ENCODE peak calls at places on chromosomes 2 and 18, in four cellular contexts. O is ovary, U is body of pancreas, J is breast epithelium. W is an unnamed sample.

GRCh38 chr2:58064136-58064535 is 17.5 kb downstream of the VRK2 start:
- DNase-seq in U (no peak), J (no peak), O (no peak), W (no peak)

GRCh38 chr18:70578480-70578879 is 289.6 kb downstream of the SOCS6 start:
- DNase-seq in U (no peak), J (no peak), O (no peak), W (no peak)

GRCh38 chr2:144208924-144209323 is 311.0 kb downstream of the ZEB2 start:
- DNase-seq in U (no peak), J (no peak), O (no peak), W (no peak)

GRCh38 chr2:177397501-177398289 is 5.1 kb downstream of the AGPS start:
- DNase-seq in O (no peak), J (no peak), U (peak), W (no peak)

GRCh38 chr2:10532631-10533101 is 84.5 kb upstream of the ODC1 start:
- DNase-seq in U (no peak), O (no peak), J (no peak), W (no peak)

GRCh38 chr2:6927186-6927585 is 10.0 kb downstream of the RNF144A start:
- DNase-seq in J (no peak), O (no peak), U (peak), W (peak)

GRCh38 chr2:199903111-199903510 is 8.0 kb upstream of the C2orf69 start:
- DNase-seq in U (no peak), J (no peak), O (no peak), W (no peak)

GRCh38 chr2:109516445-109517117 is 97.2 kb downstream of the SEPTIN10 start:
- DNase-seq in U (peak), O (no peak), J (no peak), W (peak)

GRCh38 chr2:138445227-138445626 is 56.3 kb upstream of the SPOPL start:
- DNase-seq in U (no peak), J (no peak), O (no peak), W (no peak)

GRCh38 chr2:227106845-227107759 is 56.9 kb downstream of the COL4A4 start:
- DNase-seq in J (no peak), O (no peak), U (peak), W (peak)

GRCh38 chr18:8121942-8122480 is 487.2 kb upstream of the RAB12 start:
- DNase-seq in O (no peak), J (no peak), U (no peak), W (no peak)

GRCh38 chr18:45413180-45413836 is 202.0 kb upstream of the SLC14A2 start:
- DNase-seq in O (no peak), J (no peak), U (no peak), W (no peak)

GRCh38 chr2:44833123-44834069 is 108.1 kb upstream of the SIX3 start:
- DNase-seq in J (no peak), O (no peak), U (no peak), W (peak)

GRCh38 chr18:69220529-69220928 is 180.2 kb upstream of the DOK6 start:
- DNase-seq in J (no peak), O (no peak), U (no peak), W (no peak)

GRCh38 chr2:44674473-44675299 is 266.8 kb upstream of the SIX3 start:
- DNase-seq in J (no peak), O (no peak), U (no peak), W (no peak)

GRCh38 chr18:5515007-5515744 is 28.6 kb downstream of the EPB41L3 start:
- DNase-seq in J (no peak), O (no peak), U (no peak), W (no peak)

GRCh38 chr2:135072125-135072997 is 20.3 kb downstream of the RAB3GAP1 start:
- DNase-seq in O (no peak), U (no peak), J (no peak), W (no peak)

GRCh38 chr2:241108271-241109209 is 6.5 kb upstream of the MTERF4 start:
- DNase-seq in O (no peak), U (no peak), J (no peak), W (peak)

GRCh38 chr2:197137826-197138480 is 172.6 kb downstream of the ANKRD44 start:
- DNase-seq in O (no peak), J (no peak), U (no peak), W (no peak)

GRCh38 chr2:239402666-239403065 is 1.8 kb upstream of the HDAC4 start:
- DNase-seq in J (no peak), U (no peak), O (no peak), W (no peak)

GRCh38 chr2:170815746-170816498 is 765 bp upstream of the GAD1 start:
- DNase-seq in U (peak), O (peak), J (no peak), W (peak)

GRCh38 chr2:145185696-145186095 is 665.8 kb upstream of the ZEB2 start:
- DNase-seq in U (no peak), O (no peak), J (no peak), W (no peak)

GRCh38 chr2:200408428-200409311 is 101.2 kb downstream of the KCTD18 start:
- DNase-seq in U (no peak), O (no peak), J (no peak), W (no peak)

GRCh38 chr2:150672311-150672710 is 184.8 kb upstream of the RND3 start:
- DNase-seq in O (no peak), J (no peak), U (no peak), W (no peak)

GRCh38 chr2:224121406-224122067 is 82.5 kb upstream of the SERPINE2 start:
- DNase-seq in O (no peak), U (no peak), J (no peak), W (no peak)

GRCh38 chr2:52919668-52920067 is 847.9 kb upstream of the CHAC2 start:
- DNase-seq in U (peak), J (no peak), O (no peak), W (no peak)

GRCh38 chr2:209771474-209772292 is at the start of gene UNC80:
- DNase-seq in O (peak), U (peak), J (peak), W (peak)

GRCh38 chr18:43751835-43752234 is 474.5 kb upstream of the SYT4 start:
- DNase-seq in U (no peak), J (no peak), O (no peak), W (no peak)

GRCh38 chr2:88136817-88137216 is 9.0 kb upstream of the FABP1 start:
- DNase-seq in O (no peak), U (no peak), J (no peak), W (no peak)

GRCh38 chr2:88137833-88138232 is 10.0 kb upstream of the FABP1 start:
- DNase-seq in J (no peak), O (no peak), U (no peak), W (no peak)

GRCh38 chr2:88141952-88142351 is 14.1 kb upstream of the FABP1 start:
- DNase-seq in U (no peak), J (no peak), O (no peak), W (no peak)

GRCh38 chr2:88139804-88140203 is 11.9 kb upstream of the FABP1 start:
- DNase-seq in J (no peak), O (no peak), U (no peak), W (no peak)

DNA sequence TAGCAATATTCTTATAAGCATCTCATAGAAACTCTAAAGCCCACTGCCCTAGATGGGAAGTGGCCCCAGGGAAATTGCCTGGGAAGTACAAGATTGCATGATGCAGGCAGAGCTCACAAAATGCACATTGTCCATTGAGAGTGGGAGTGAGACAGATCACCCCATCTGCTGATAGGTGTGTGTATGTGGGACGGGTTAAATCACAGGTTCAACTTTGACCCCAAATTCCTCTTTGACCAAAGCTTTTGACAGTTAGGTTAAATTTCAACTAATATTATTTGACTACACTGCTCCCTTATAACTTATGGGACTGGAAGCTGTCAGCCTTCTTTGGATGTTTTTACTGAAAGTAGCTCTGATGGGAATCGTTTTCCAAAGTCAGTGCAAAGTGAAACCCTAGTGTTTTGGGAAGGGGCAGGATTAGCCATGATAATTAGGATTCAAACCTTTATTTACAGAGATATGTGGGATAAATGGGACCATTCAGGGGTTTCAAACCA is 11.4 kb upstream of the FABP1 start:
- DNase-seq in O (no peak), U (no peak), J (no peak), W (no peak)
- TF ChIP-seq POLR2A in O (no peak), U (no peak), J (no peak), W (no peak)

GRCh38 chr2:190506666-190507065 is 27.9 kb downstream of the NEMP2 start:
- DNase-seq in O (no peak), J (no peak), U (no peak), W (no peak)
- H3K27ac ChIP-seq in O (no peak), J (peak), U (no peak), W (no peak)

DNA sequence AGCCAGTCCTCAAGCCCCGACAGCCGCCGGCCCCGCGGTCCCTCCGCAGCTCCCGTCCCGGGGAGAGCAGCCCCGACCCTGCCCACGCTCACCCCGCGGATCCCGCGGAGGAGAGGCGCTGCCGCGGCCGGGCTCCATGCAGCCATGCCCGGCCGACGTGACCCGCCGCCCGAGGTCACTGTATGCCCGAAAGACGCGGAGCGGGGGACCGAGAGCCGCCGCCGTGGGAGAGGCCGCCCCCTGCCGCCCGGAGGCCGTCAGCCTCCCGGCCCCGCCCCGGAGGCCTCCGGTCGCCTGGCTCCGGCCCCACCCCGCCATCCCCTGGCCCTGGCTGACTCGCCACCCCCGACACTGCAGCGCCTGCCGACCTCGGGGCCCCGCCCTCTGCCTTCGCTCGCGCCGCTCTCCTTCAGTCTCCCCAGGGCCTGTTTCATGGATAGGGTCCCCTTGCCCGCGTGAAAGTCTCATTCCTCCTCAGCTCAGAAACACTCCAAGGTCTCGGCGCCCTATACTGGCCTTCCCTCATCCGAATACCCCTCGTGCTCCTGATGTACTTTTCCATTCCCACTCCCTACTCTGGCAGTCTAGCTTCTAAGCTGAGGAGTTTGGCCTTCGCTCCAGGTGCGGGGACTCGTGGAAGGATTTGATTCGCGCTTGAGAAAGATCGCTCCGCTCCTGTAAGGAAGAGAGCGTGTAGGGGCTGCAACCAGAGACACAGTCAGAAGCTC is at the start of gene BOLA3:
- DNase-seq in U (peak), J (peak), O (peak), W (peak)
- TF ChIP-seq POLR2A in U (peak), J (no peak), O (no peak), W (no peak)

GRCh38 chr2:237403024-237403882 is 10.7 kb downstream of the COL6A3 start:
- DNase-seq in U (no peak), J (no peak), O (no peak), W (peak)
- H3K27ac ChIP-seq in U (no peak), J (peak), O (no peak), W (no peak)

W was measured in testis.